ENCODE peak calls at places on chromosome 22, in eight cellular contexts. O is HCT116, K is K562, M is GM12878, W is A549, V is HepG2, Y is H1, E is endothelial cell of umbilical vein. A is an unnamed sample.

GRCh38 chr22:27447316-27447715 is 354.2 kb downstream of the MN1 start:
- DNase-seq in O (no peak), K (no peak), M (no peak), W (no peak), V (no peak), Y (no peak), E (no peak), A (no peak)

GRCh38 chr22:37568448-37569008 is 8.2 kb downstream of the CDC42EP1 start:
- DNase-seq in O (no peak), K (no peak), M (no peak), W (no peak), V (no peak), Y (no peak), E (no peak), A (no peak)

GRCh38 chr22:38035530-38035885 is 21.7 kb upstream of the PICK1 start:
- DNase-seq in O (no peak), K (no peak), M (no peak), W (no peak), V (no peak), Y (no peak), E (no peak), A (peak)

GRCh38 chr22:29146101-29146560 is 59.6 kb upstream of the EMID1 start:
- DNase-seq in O (no peak), K (no peak), M (no peak), W (no peak), V (no peak), Y (peak), E (no peak), A (no peak)

GRCh38 chr22:28759861-28760560 is 12.5 kb upstream of the CCDC117 start:
- DNase-seq in O (no peak), K (no peak), M (peak), W (peak), V (peak), Y (no peak), E (no peak), A (no peak)

GRCh38 chr22:36875741-36876140 is 14.9 kb downstream of the NCF4 start:
- DNase-seq in O (no peak), K (no peak), M (no peak), W (no peak), V (no peak), Y (no peak), E (no peak), A (no peak)

GRCh38 chr22:26502688-26503561 is 9.3 kb downstream of the TFIP11 start:
- DNase-seq in O (no peak), K (no peak), M (no peak), W (peak), V (no peak), Y (peak), E (peak), A (peak)

GRCh38 chr22:16783930-16784354 is 41.3 kb downstream of the XKR3 start:
- DNase-seq in O (peak), K (peak), M (no peak), W (peak), V (peak), Y (peak), E (no peak), A (peak)

GRCh38 chr22:36937319-36938027 is 24.0 kb downstream of the CSF2RB start:
- DNase-seq in O (no peak), K (no peak), M (no peak), W (no peak), V (no peak), Y (no peak), E (no peak), A (no peak)

GRCh38 chr22:27804683-27805297 is 3.2 kb upstream of the MN1 start:
- DNase-seq in O (no peak), K (peak), M (no peak), W (peak), V (peak), Y (peak), E (peak), A (peak)

GRCh38 chr22:19621372-19622060 is 92.8 kb upstream of the SEPTIN5 start:
- DNase-seq in O (no peak), K (no peak), M (no peak), W (no peak), V (no peak), Y (no peak), E (peak), A (no peak)

GRCh38 chr22:23243006-23243573 is 62.8 kb downstream of the BCR start:
- DNase-seq in O (no peak), K (peak), M (peak), W (no peak), V (no peak), Y (peak), E (no peak), A (no peak)

GRCh38 chr22:19513823-19514222 is 10.4 kb downstream of the CLDN5 start:
- DNase-seq in O (no peak), K (no peak), M (no peak), W (no peak), V (no peak), Y (no peak), E (no peak), A (no peak)

GRCh38 chr22:29133603-29134133 is 60.8 kb downstream of the KREMEN1 start:
- DNase-seq in O (no peak), K (no peak), M (no peak), W (no peak), V (no peak), Y (no peak), E (no peak), A (no peak)

GRCh38 chr22:47251911-47252310 is 489.5 kb downstream of the TBC1D22A start:
- DNase-seq in O (no peak), K (no peak), M (no peak), W (no peak), V (no peak), Y (no peak), E (no peak), A (no peak)

GRCh38 chr22:25696763-25697710 is 45.0 kb upstream of the MYO18B start:
- DNase-seq in O (no peak), K (no peak), M (no peak), W (no peak), V (no peak), Y (no peak), E (no peak), A (no peak)

GRCh38 chr22:32306561-32306960 is 51.1 kb upstream of the RFPL3 start:
- DNase-seq in O (no peak), K (no peak), M (no peak), W (no peak), V (no peak), Y (peak), E (no peak), A (no peak)

GRCh38 chr22:36493690-36494110 is 12.3 kb upstream of the TXN2 start:
- DNase-seq in O (no peak), K (no peak), M (peak), W (no peak), V (no peak), Y (no peak), E (no peak), A (peak)

GRCh38 chr22:37182949-37183245 is 5.2 kb downstream of the C1QTNF6 start:
- DNase-seq in O (no peak), K (no peak), M (no peak), W (no peak), V (no peak), Y (no peak), E (no peak), A (no peak)

GRCh38 chr22:36612458-36612857 is 83.5 kb upstream of the EIF3D start:
- DNase-seq in O (no peak), K (no peak), M (no peak), W (no peak), V (no peak), Y (no peak), E (no peak), A (no peak)

GRCh38 chr22:23091760-23092159 is 21.4 kb downstream of the GNAZ start:
- DNase-seq in O (no peak), K (peak), M (no peak), W (no peak), V (no peak), Y (no peak), E (no peak), A (no peak)

GRCh38 chr22:27099896-27100295 is 442.5 kb downstream of the MIAT start:
- DNase-seq in O (no peak), K (no peak), M (no peak), W (no peak), V (no peak), Y (no peak), E (no peak), A (no peak)

GRCh38 chr22:35467788-35468187 is 67.8 kb downstream of the MCM5 start:
- DNase-seq in O (no peak), K (no peak), M (no peak), W (peak), V (no peak), Y (no peak), E (peak), A (no peak)

GRCh38 chr22:36456459-36456835 is 25.0 kb downstream of the TXN2 start:
- DNase-seq in O (no peak), K (no peak), M (no peak), W (no peak), V (no peak), Y (no peak), E (no peak), A (peak)

GRCh38 chr22:19680287-19680881 is 33.9 kb upstream of the SEPTIN5 start:
- DNase-seq in O (no peak), K (peak), M (no peak), W (no peak), V (no peak), Y (no peak), E (no peak), A (no peak)

GRCh38 chr22:36110306-36110791 is 50.2 kb downstream of the APOL3 start:
- DNase-seq in O (no peak), K (no peak), M (no peak), W (no peak), V (no peak), Y (no peak), E (no peak), A (no peak)

GRCh38 chr22:35972559-35972958 is 56.1 kb downstream of the RBFOX2 start:
- DNase-seq in O (no peak), K (no peak), M (no peak), W (no peak), V (no peak), Y (no peak), E (no peak), A (peak)

GRCh38 chr22:29697853-29698598 is 21.8 kb upstream of the CABP7 start:
- DNase-seq in O (no peak), K (no peak), M (no peak), W (no peak), V (no peak), Y (no peak), E (no peak), A (no peak)

GRCh38 chr22:25822344-25822743 is 80.4 kb downstream of the MYO18B start:
- DNase-seq in O (no peak), K (no peak), M (no peak), W (no peak), V (no peak), Y (no peak), E (no peak), A (no peak)

GRCh38 chr22:27933186-27933983 is 14.3 kb upstream of the PITPNB start:
- DNase-seq in O (no peak), K (no peak), M (no peak), W (no peak), V (no peak), Y (no peak), E (no peak), A (no peak)

GRCh38 chr22:27150530-27150909 is 493.1 kb downstream of the MIAT start:
- DNase-seq in O (no peak), K (no peak), M (no peak), W (no peak), V (no peak), Y (no peak), E (no peak), A (peak)

GRCh38 chr22:36422287-36423014 is 34.7 kb upstream of the MYH9 start:
- DNase-seq in O (no peak), K (no peak), M (no peak), W (no peak), V (peak), Y (no peak), E (no peak), A (peak)

GRCh38 chr22:21069375-21069774 is 23.6 kb downstream of the LRRC74B start:
- DNase-seq in O (no peak), K (peak), M (no peak), W (no peak), V (no peak), Y (no peak), E (no peak), A (no peak)

DNA sequence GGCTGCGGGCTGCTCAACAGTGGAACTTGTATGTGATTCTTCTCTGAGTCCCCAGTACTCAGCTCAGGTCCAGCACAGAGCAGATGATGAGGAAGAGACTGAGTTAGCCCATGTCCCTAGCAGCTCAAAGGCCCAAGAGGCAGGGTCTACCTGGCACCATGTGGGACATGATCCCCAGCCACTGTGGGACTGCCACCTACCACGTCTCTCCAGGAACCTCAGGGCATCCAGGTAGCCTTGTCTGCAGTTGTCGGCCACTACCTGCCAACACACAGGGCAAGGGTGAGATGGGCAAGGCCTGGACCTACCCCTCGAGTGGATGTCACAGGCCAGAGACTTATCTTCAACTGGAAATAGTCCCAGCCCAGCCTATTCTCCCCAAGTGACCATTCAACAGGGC is 4.4 kb downstream of the PNPLA5 start:
- DNase-seq in O (no peak), K (no peak), M (no peak), W (no peak), V (no peak), Y (no peak), E (no peak), A (no peak)
- TF ChIP-seq MAX in O (no peak), K (no peak), M (no peak), W (no peak), V (no peak), Y (no peak), E (no peak), A (no peak)

DNA sequence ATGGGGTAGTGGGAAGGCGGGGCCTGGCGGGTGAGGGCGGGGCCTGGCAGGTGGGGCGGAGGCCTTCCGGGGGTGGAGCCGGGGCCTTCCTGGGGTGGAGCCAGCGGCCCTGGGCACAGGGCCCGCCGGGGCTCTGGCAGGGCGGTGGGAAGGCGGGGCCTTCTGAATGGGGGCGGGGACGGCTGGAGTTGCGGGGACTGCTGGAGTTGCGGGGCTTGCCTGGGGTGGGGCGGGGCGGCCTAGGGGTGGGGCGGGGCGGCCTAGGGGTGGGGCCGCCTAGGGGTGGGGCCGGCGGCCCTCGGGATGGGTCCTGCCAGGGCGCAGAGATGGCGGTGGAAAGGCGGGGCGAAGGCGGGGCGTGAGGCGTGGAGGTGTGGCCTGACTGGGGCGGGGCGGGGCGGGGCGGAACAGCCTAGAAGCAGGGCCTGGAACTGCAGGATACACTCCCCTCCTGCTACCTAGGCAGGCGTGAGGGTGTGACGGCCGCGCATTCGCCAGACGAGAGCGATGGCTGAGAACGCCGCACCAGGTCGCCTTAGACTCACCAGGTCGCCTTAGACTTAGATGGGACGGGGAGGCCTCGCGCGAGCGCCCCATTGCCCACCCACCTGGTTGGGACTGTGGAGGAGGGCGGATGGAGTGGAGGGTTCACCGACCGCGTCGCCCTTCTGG is 19.3 kb downstream of the RRP7A start:
- DNase-seq in O (peak), K (peak), M (peak), W (peak), V (no peak), Y (peak), E (peak), A (no peak)
- TF ChIP-seq POLR2A in O (no peak), K (peak), M (peak), W (peak), V (no peak), Y (no peak), E (no peak), A (no peak)

DNA sequence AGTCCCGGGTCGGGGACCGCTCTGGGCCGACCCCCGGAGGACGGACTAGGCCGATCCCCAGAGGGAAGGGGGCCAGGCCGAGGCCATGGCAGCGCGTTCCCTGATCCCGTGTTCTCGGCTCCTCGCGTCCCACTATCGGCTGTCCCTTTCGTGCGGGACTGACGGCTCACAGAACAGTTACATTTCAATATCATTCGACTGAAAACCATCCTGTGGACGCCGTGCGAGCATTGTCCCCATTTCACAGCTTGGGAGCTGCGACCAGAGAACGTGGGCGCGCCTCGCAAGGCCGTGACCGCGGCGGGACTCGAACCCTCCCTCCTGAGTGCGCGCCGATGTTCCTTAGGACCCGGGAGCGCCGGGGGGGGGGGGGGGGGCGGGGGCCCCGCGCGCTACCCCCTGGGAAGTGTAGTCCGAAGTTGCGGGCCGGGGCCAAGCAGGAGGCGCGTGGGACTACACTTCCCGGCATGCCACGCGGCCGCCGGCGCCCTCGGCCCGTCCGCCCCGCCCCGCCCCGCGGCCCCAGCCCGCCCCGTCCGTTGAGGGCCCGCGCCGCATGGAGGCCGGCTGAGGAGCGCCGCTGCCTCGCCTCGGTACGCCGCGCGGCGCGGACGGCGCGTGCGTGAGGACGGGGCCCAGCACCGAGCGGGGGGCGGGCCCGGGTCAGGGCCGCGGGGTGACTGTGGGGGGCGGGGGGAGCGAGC is at the start of gene TRABD:
- DNase-seq in O (peak), K (peak), M (no peak), W (peak), V (peak), Y (peak), E (peak), A (peak)
- H3K4me3 ChIP-seq in O (peak), K (peak), M (peak), W (peak), V (peak), Y (peak), E (peak), A (peak)

GRCh38 chr22:17788023-17788330 is 13.7 kb upstream of the BID start:
- DNase-seq in O (no peak), K (no peak), M (no peak), W (no peak), V (no peak), Y (no peak), E (no peak), A (peak)

GRCh38 chr22:17784776-17785175 is 10.5 kb upstream of the BID start:
- DNase-seq in O (no peak), K (no peak), M (no peak), W (no peak), V (no peak), Y (no peak), E (no peak), A (no peak)

GRCh38 chr22:17787159-17788022 is 13.1 kb upstream of the BID start:
- DNase-seq in O (no peak), K (no peak), M (no peak), W (no peak), V (no peak), Y (no peak), E (no peak), A (no peak)

GRCh38 chr22:17785185-17786184 is 11.2 kb upstream of the BID start:
- DNase-seq in O (peak), K (peak), M (no peak), W (peak), V (peak), Y (peak), E (peak), A (peak)

GRCh38 chr22:17786435-17787158 is 12.3 kb upstream of the BID start:
- DNase-seq in O (no peak), K (peak), M (no peak), W (no peak), V (peak), Y (no peak), E (peak), A (peak)
- TF ChIP-seq MAX in O (no peak), K (peak), M (no peak), W (no peak), V (peak), Y (peak), E (no peak), A (no peak)

DNA sequence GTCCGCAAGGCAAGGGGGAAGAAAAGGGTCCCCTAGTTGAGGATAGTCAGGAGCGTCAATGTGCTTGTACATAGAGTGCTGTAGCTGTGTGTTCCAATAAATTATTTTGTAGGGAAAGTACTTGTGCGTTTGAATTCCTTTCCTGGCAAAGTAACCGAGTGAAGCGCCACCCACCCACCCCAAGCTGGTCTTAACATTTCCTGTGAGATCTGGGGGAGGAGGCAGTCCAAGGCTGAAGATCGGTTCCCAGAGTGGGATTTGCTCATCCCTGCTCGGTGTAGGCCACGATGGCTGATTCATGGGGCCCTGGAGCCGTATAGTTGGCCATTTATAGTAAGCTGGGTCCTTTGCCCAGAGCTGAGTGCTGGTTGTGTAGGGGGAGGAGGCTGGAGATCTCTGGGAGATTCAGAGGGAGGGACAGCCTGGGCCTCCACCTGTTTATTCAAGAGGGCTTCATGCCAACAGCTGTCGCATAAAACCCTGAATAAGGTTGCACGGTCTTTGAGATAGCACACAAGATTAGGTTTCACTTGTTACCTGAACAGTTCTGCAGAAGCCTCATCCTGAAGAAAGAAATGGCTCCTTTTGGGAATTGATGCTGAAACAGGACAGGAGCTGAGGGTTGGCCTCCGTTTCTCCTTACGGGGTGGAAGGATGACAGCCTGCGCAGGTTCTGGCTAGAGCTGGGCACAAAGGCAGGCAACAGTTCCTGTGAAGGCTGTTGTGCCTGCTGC is 2.4 kb downstream of the ATF4 start:
- DNase-seq in O (no peak), K (no peak), M (no peak), W (peak), V (no peak), Y (no peak), E (peak), A (no peak)
- TF ChIP-seq POLR2A in O (peak), K (peak), M (peak), W (peak), V (no peak), Y (peak), E (peak), A (peak)

GRCh38 chr22:45163417-45164216 is at the start of gene NUP50:
- DNase-seq in O (peak), K (peak), M (peak), W (peak), V (peak), Y (peak), E (peak), A (peak)

GRCh38 chr22:45162531-45162930 is 1.2 kb upstream of the NUP50 start:
- DNase-seq in O (no peak), K (no peak), M (no peak), W (no peak), V (no peak), Y (no peak), E (peak), A (no peak)

GRCh38 chr22:45163074-45163416 is 680 bp upstream of the NUP50 start:
- DNase-seq in O (no peak), K (peak), M (no peak), W (peak), V (no peak), Y (no peak), E (no peak), A (peak)

GRCh38 chr22:45157907-45158306 is 5.8 kb upstream of the NUP50 start:
- DNase-seq in O (no peak), K (no peak), M (no peak), W (no peak), V (no peak), Y (no peak), E (no peak), A (no peak)

GRCh38 chr22:45159652-45160462 is 3.9 kb upstream of the NUP50 start:
- DNase-seq in O (no peak), K (no peak), M (no peak), W (peak), V (peak), Y (no peak), E (peak), A (peak)
- H3K4me3 ChIP-seq in O (no peak), K (no peak), M (no peak), W (no peak), V (peak), Y (no peak), E (no peak), A (no peak)

GRCh38 chr22:49112661-49113626 is 714.7 kb downstream of the BRD1 start:
- DNase-seq in O (no peak), K (no peak), M (no peak), W (no peak), V (no peak), Y (no peak), E (no peak), A (no peak)
- TF ChIP-seq MAX in O (no peak), K (no peak), M (no peak), W (no peak), V (no peak), Y (no peak), E (no peak), A (no peak)